ENCODE peak calls at places on chromosomes 4 and X, in nine cellular contexts. H is activated CD8-positive, alpha-beta memory T cell treated with anti-CD3 and anti-CD28 coated beads for 48 hours; O is ACHN; Z is NCI-H1930; I is astrocyte of the spinal cord; R is stimulated activated naive CD8-positive, alpha-beta T cell treated with anti-CD3 and anti-CD28 coated beads, Interleukin-15, Interleukin-2, amounts not matched to agents 100 U/mL and 50 U/mL, for 24 hours; M is mesothelial cell of epicardium; Q is cardiac fibroblast; K is HS-27A. S is an unnamed sample.
A peak's percentile ranks its signal among the peaks of the same experiment; 100 is the strongest.

GRCh38 chr4:119735136-119735770 is 106.6 kb upstream of the PDE5A start:
- DNase-seq in I (peak; percentile 97), R (no peak), M (no peak), O (no peak), Q (peak; percentile 59), Z (no peak), K (no peak), H (no peak), S (no peak)

GRCh38 chr4:94623507-94623906 is 134.2 kb upstream of the BMPR1B start:
- DNase-seq in H (no peak), I (no peak), Z (no peak), R (no peak), K (no peak), Q (no peak), M (no peak), O (no peak), S (no peak)

GRCh38 chr4:31365006-31365690 is 645.0 kb downstream of the PCDH7 start:
- DNase-seq in M (no peak), O (peak; percentile 1), Z (no peak), H (no peak), K (no peak), Q (no peak), I (no peak), R (no peak), S (no peak)

GRCh38 chr4:60737858-60738257 is 462.3 kb upstream of the ADGRL3 start:
- DNase-seq in Q (peak; percentile 45), I (no peak), H (no peak), O (no peak), K (no peak), M (no peak), R (no peak), Z (no peak), S (no peak)

GRCh38 chr4:93334003-93334402 is 494.6 kb upstream of the ATOH1 start:
- DNase-seq in Z (peak; percentile 17), M (no peak), Q (no peak), K (no peak), I (no peak), H (no peak), R (no peak), O (no peak), S (no peak)

GRCh38 chr4:52051615-52052474 is 741 bp downstream of the SPATA18 start:
- DNase-seq in H (no peak), R (peak; percentile 16), M (peak; percentile 56), Q (peak; percentile 88), Z (peak; percentile 5), K (no peak), I (peak; percentile 91), O (peak; percentile 81), S (peak; percentile 19)

GRCh38 chr4:169152899-169153298 is 117.9 kb downstream of the SH3RF1 start:
- DNase-seq in Z (no peak), Q (no peak), I (no peak), M (no peak), H (no peak), O (no peak), K (no peak), R (no peak), S (no peak)

GRCh38 chr4:34850983-34851382 is 1393.3 kb downstream of the ARAP2 start:
- DNase-seq in H (no peak), Z (no peak), I (peak; percentile 62), M (no peak), O (no peak), K (peak; percentile 55), Q (no peak), R (no peak), S (no peak)

GRCh38 chr4:173752610-173753009 is 222.6 kb upstream of the HAND2 start:
- DNase-seq in R (peak; percentile 35), H (no peak), Z (no peak), I (no peak), K (no peak), M (no peak), Q (peak; percentile 23), O (peak; percentile 56), S (no peak)

GRCh38 chr4:184263910-184264732 is 46.4 kb upstream of the ENPP6 start:
- DNase-seq in H (peak; percentile 76), R (peak; percentile 95), I (peak; percentile 93), M (peak; percentile 81), Q (peak; percentile 95), K (peak; percentile 54), Z (peak; percentile 87), O (peak; percentile 88), S (peak; percentile 82)

GRCh38 chrX:49001521-49002090 is 458 bp downstream of the GRIPAP1 start:
- DNase-seq in Z (no peak), I (peak; percentile 27), M (no peak), R (peak; percentile 58), Q (peak; percentile 46), O (peak; percentile 24), H (peak; percentile 11), K (peak; percentile 4), S (no peak)

GRCh38 chrX:38560776-38561125 is 591 bp upstream of the TSPAN7 start:
- DNase-seq in I (no peak), H (no peak), K (no peak), R (no peak), M (no peak), Z (no peak), Q (no peak), O (no peak), S (no peak)

GRCh38 chr4:125481334-125481733 is 166.6 kb downstream of the FAT4 start:
- DNase-seq in H (no peak), Z (no peak), O (no peak), K (no peak), M (no peak), Q (no peak), I (no peak), R (no peak), S (no peak)